ENCODE peak calls at places on chromosomes 6 and 20, in eight cellular contexts. S, E, P, O, I, U, G and W are unnamed samples.
A peak's percentile ranks its signal among the peaks of the same experiment; 100 is the strongest.

GRCh38 chr6:109790131-109790530 is 99.0 kb downstream of the FIG4 start:
- DNase-seq in O (no peak), I (no peak), S (no peak), G (no peak), E (no peak), U (no peak), P (no peak), W (no peak)

GRCh38 chr20:51985013-51985415 is 182.7 kb upstream of the SALL4 start:
- DNase-seq in U (no peak), O (no peak), G (no peak), S (no peak), P (no peak), E (no peak), I (no peak), W (no peak)

GRCh38 chr20:56453347-56453746 is 15.1 kb upstream of the RTF2 start:
- DNase-seq in G (no peak), E (peak; percentile 70), S (no peak), P (no peak), I (no peak), O (no peak), U (no peak), W (no peak)

GRCh38 chr6:168111911-168112310 is 32.9 kb upstream of the FRMD1 start:
- DNase-seq in S (no peak), O (no peak), I (no peak), U (no peak), G (no peak), P (no peak), E (no peak), W (no peak)

GRCh38 chr6:68196645-68197044 is 438.4 kb upstream of the ADGRB3 start:
- DNase-seq in U (no peak), G (no peak), I (no peak), O (no peak), P (no peak), S (no peak), E (no peak), W (no peak)

GRCh38 chr6:37783831-37784584 is 35.5 kb upstream of the ZFAND3 start:
- DNase-seq in P (no peak), G (no peak), I (no peak), O (no peak), U (peak; percentile 13), E (peak; percentile 64), S (peak; percentile 64), W (no peak)

GRCh38 chr20:16475225-16475624 is 98.0 kb downstream of the KIF16B start:
- DNase-seq in I (no peak), E (no peak), G (no peak), U (no peak), S (no peak), O (no peak), P (no peak), W (no peak)

GRCh38 chr20:5135363-5136012 is 8.7 kb downstream of the CDS2 start:
- DNase-seq in S (no peak), G (no peak), O (no peak), U (no peak), P (no peak), I (no peak), E (no peak), W (no peak)

GRCh38 chr20:45880988-45881788 is at the start of gene ZSWIM1:
- DNase-seq in U (peak; percentile 99), I (peak; percentile 89), O (peak; percentile 93), P (peak; percentile 97), G (peak; percentile 97), S (peak; percentile 99), E (peak; percentile 98), W (peak; percentile 98)

GRCh38 chr6:108728826-108729225 is 119.4 kb upstream of the ARMC2 start:
- DNase-seq in U (no peak), S (no peak), G (no peak), I (peak; percentile 84), P (no peak), O (no peak), E (no peak), W (no peak)

GRCh38 chr6:31578461-31579118 is 3.2 kb downstream of the TNF start:
- DNase-seq in O (no peak), S (no peak), E (no peak), U (peak; percentile 12), P (no peak), I (no peak), G (no peak), W (no peak)

GRCh38 chr6:1278057-1278720 is 33.7 kb upstream of the FOXQ1 start:
- DNase-seq in O (no peak), I (no peak), U (no peak), S (no peak), P (no peak), G (no peak), E (no peak), W (no peak)

GRCh38 chr6:42243046-42243445 is 25.4 kb upstream of the MRPS10 start:
- DNase-seq in O (no peak), S (no peak), U (no peak), I (no peak), E (no peak), G (no peak), P (no peak), W (no peak)

GRCh38 chr6:97626586-97627441 is 343.8 kb upstream of the MMS22L start:
- DNase-seq in O (no peak), I (peak; percentile 74), S (peak; percentile 22), G (no peak), E (no peak), U (no peak), P (no peak), W (no peak)

GRCh38 chr6:11613858-11614257 is 76.3 kb downstream of the TMEM170B start:
- DNase-seq in P (no peak), G (no peak), E (no peak), I (no peak), U (no peak), O (no peak), S (no peak), W (no peak)

GRCh38 chr6:143441680-143442359 is 8.7 kb downstream of the ADAT2 start:
- DNase-seq in S (no peak), G (no peak), O (no peak), P (no peak), U (no peak), E (no peak), I (no peak), W (peak; percentile 11)

GRCh38 chr6:56938634-56939294 is 16.1 kb upstream of the BEND6 start:
- DNase-seq in P (no peak), E (no peak), O (no peak), U (peak; percentile 4), G (no peak), I (no peak), S (no peak), W (no peak)

GRCh38 chr20:8215516-8215915 is 83.5 kb downstream of the PLCB1 start:
- DNase-seq in S (no peak), E (no peak), P (no peak), G (no peak), I (no peak), U (no peak), O (no peak), W (no peak)

GRCh38 chr6:10425973-10426780 is 11.3 kb upstream of the TFAP2A start:
- DNase-seq in G (no peak), O (no peak), P (no peak), S (no peak), U (no peak), I (no peak), E (no peak), W (no peak)

GRCh38 chr20:6731951-6732580 is 35.4 kb upstream of the BMP2 start:
- DNase-seq in I (no peak), O (no peak), U (no peak), P (no peak), S (peak; percentile 84), G (no peak), E (no peak), W (no peak)

GRCh38 chr6:157990321-157991066 is 8.8 kb downstream of the SYNJ2 start:
- DNase-seq in E (no peak), S (no peak), G (peak; percentile 62), U (no peak), P (peak; percentile 37), O (no peak), I (peak; percentile 39), W (no peak)

GRCh38 chr20:25005220-25005619 is 12.7 kb upstream of the APMAP start:
- DNase-seq in E (no peak), U (no peak), I (no peak), O (no peak), P (no peak), G (no peak), S (no peak), W (no peak)

GRCh38 chr6:328184-328670 is 35.9 kb downstream of the DUSP22 start:
- DNase-seq in E (peak; percentile 84), U (peak; percentile 22), G (no peak), O (no peak), P (no peak), I (no peak), S (no peak), W (no peak)

GRCh38 chr20:6582449-6582848 is 185.0 kb upstream of the BMP2 start:
- DNase-seq in G (no peak), S (no peak), O (no peak), U (no peak), I (no peak), E (no peak), P (no peak), W (no peak)

GRCh38 chr6:1271071-1271763 is 40.7 kb upstream of the FOXQ1 start:
- DNase-seq in S (no peak), O (no peak), E (no peak), I (no peak), P (no peak), G (no peak), U (no peak), W (no peak)

GRCh38 chr6:163099621-163100171 is 314.8 kb upstream of the QKI start:
- DNase-seq in S (no peak), O (no peak), U (no peak), I (no peak), G (no peak), P (no peak), E (no peak), W (no peak)

GRCh38 chr6:108541843-108542795 is 18.6 kb upstream of the FOXO3 start:
- DNase-seq in E (peak; percentile 61), S (peak; percentile 69), P (peak; percentile 69), U (peak; percentile 69), I (peak; percentile 39), G (peak; percentile 77), O (peak; percentile 37), W (peak; percentile 53)

GRCh38 chr6:159935065-159935464 is 33.8 kb upstream of the IGF2R start:
- DNase-seq in U (no peak), P (no peak), G (no peak), I (no peak), S (no peak), E (no peak), O (no peak), W (no peak)

GRCh38 chr20:39588148-39588757 is 626.1 kb downstream of the DHX35 start:
- DNase-seq in G (no peak), O (no peak), S (no peak), P (no peak), I (no peak), U (no peak), E (no peak), W (no peak)

GRCh38 chr20:17436664-17437063 is 94.5 kb downstream of the BFSP1 start:
- DNase-seq in I (no peak), S (no peak), E (no peak), P (no peak), G (no peak), U (no peak), O (no peak), W (no peak)

GRCh38 chr6:165729307-165729936 is 66.4 kb upstream of the PDE10A start:
- DNase-seq in E (peak; percentile 66), S (peak; percentile 39), O (no peak), I (no peak), U (peak; percentile 10), G (no peak), P (no peak), W (no peak)

GRCh38 chr20:19784511-19785172 is 26.6 kb downstream of the RIN2 start:
- DNase-seq in G (no peak), E (peak; percentile 60), I (peak; percentile 79), S (peak; percentile 67), O (no peak), U (peak; percentile 25), P (no peak), W (no peak)

GRCh38 chr20:1299522-1299921 is 29.4 kb downstream of the SDCBP2 start:
- DNase-seq in E (peak; percentile 43), U (peak; percentile 34), O (no peak), G (peak; percentile 56), S (no peak), P (peak; percentile 38), I (no peak), W (no peak)

GRCh38 chr6:28335564-28336283 is at the start of gene ZSCAN31:
- DNase-seq in E (peak; percentile 80), U (peak; percentile 80), G (peak; percentile 80), P (peak; percentile 71), S (peak; percentile 93), O (peak; percentile 50), I (peak; percentile 85), W (peak; percentile 70)